ENCODE peak calls at places on chromosomes 13 and 19, in four cellular contexts. P, X, B and O are unnamed samples.
A peak's percentile ranks its signal among the peaks of the same experiment; 100 is the strongest.

GRCh38 chr13:33710924-33711323 is 107.0 kb upstream of the RFC3 start:
- DNase-seq in B (no peak), X (no peak), P (no peak), O (no peak)

GRCh38 chr19:10760268-10760944 is 42.5 kb downstream of the DNM2 start:
- DNase-seq in X (no peak), P (no peak), B (no peak), O (peak; percentile 68)

GRCh38 chr13:65966991-65967451 is 1263.1 kb downstream of the PCDH9 start:
- DNase-seq in P (peak; percentile 34), B (no peak), X (peak; percentile 66), O (peak; percentile 65)

GRCh38 chr13:34349091-34349722 is 531.3 kb downstream of the RFC3 start:
- DNase-seq in P (no peak), X (peak; percentile 79), B (no peak), O (no peak)

GRCh38 chr13:107886118-107886517 is 329.2 kb downstream of the LIG4 start:
- DNase-seq in P (no peak), X (no peak), B (no peak), O (no peak)

GRCh38 chr13:75685239-75685697 is 49.1 kb downstream of the LMO7 start:
- DNase-seq in B (no peak), P (peak; percentile 42), X (peak; percentile 52), O (no peak)

GRCh38 chr13:34076943-34077703 is 259.2 kb downstream of the RFC3 start:
- DNase-seq in P (peak; percentile 16), B (no peak), X (peak; percentile 36), O (peak; percentile 8)

GRCh38 chr13:27450921-27451461 is 627 bp upstream of the MTIF3 start:
- DNase-seq in P (peak; percentile 16), X (peak; percentile 25), B (no peak), O (peak; percentile 45)

GRCh38 chr13:97583884-97584497 is 150.0 kb downstream of the RAP2A start:
- DNase-seq in P (peak; percentile 12), B (no peak), X (no peak), O (no peak)

GRCh38 chr19:41893899-41894298 is 10.9 kb downstream of the ARHGEF1 start:
- DNase-seq in B (no peak), P (peak; percentile 59), X (peak; percentile 87), O (peak; percentile 40)

GRCh38 chr13:35388979-35389378 is 87.5 kb downstream of the MAB21L1 start:
- DNase-seq in P (no peak), X (no peak), B (no peak), O (no peak)

GRCh38 chr13:73945871-73946270 is 188.3 kb downstream of the KLF12 start:
- DNase-seq in B (no peak), P (no peak), X (no peak), O (no peak)

GRCh38 chr19:12448808-12449207 is 8.0 kb upstream of the ZNF443 start:
- DNase-seq in P (peak; percentile 21), X (no peak), B (no peak), O (no peak)

GRCh38 chr19:5045015-5045414 is 76.1 kb downstream of the KDM4B start:
- DNase-seq in B (no peak), X (no peak), P (no peak), O (no peak)

GRCh38 chr13:112065521-112065866 is 1.5 kb upstream of the SOX1 start:
- DNase-seq in P (no peak), B (no peak), X (no peak), O (no peak)

GRCh38 chr19:44890366-44891015 is 563 bp upstream of the TOMM40 start:
- DNase-seq in X (peak; percentile 100), B (peak; percentile 100), P (peak; percentile 100), O (peak; percentile 99)

GRCh38 chr13:53151692-53152421 is 123.2 kb downstream of the OLFM4 start:
- DNase-seq in X (peak; percentile 27), B (peak; percentile 32), P (peak; percentile 43), O (peak; percentile 74)

GRCh38 chr19:1244693-1245451 is 3.3 kb downstream of the ATP5F1D start:
- DNase-seq in X (no peak), B (no peak), P (peak; percentile 86), O (no peak)

GRCh38 chr13:110062077-110062776 is 244.7 kb downstream of the COL4A1 start:
- DNase-seq in P (no peak), X (no peak), B (no peak), O (no peak)

GRCh38 chr19:45597425-45598111 is 4.4 kb downstream of the GPR4 start:
- DNase-seq in P (no peak), X (no peak), B (no peak), O (no peak)

GRCh38 chr19:19474950-19475781 is 40.2 kb downstream of the TSSK6 start:
- DNase-seq in B (no peak), P (no peak), X (no peak), O (no peak)

DNA sequence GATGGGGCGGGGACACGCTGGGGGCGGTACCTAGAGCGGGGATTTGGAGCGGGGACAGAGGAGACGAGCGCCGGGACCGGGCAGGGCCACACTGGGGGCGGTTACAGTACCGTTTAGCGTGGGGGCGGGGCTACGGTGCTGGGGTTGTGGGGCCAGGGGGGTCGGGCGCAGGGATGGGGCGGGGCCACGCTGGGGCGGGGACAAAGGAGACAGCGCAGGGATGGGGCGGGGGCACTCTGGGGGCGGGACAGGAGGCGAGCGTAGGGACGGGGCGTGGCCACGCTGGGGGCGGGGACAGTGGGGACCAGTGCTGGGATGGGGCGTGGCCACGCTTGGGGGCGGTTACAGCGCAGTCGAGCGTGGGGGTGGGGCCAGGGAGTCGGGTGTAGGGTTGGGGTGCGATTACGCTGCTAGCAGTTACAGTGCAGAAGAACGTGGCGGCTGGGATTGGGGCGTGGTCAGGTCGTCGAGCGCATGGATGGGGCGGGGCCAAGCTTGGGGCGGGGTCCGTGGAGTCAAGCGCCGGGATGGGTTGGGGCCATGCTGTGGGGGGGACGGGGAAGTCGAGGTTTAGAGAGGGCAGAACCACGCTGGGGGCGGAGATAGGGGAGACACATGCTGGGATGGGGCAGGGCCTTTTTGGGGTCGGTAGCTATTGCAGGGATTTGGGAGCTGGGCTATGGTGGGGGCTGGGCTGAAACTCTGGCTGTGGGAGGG is 660 bp downstream of the ALKBH7 start:
- DNase-seq in P (peak; percentile 88), B (peak; percentile 91), X (peak; percentile 97), O (peak; percentile 94)
- TF ChIP-seq CTCF in P (no peak), B (no peak), X (no peak), O (no peak)

DNA sequence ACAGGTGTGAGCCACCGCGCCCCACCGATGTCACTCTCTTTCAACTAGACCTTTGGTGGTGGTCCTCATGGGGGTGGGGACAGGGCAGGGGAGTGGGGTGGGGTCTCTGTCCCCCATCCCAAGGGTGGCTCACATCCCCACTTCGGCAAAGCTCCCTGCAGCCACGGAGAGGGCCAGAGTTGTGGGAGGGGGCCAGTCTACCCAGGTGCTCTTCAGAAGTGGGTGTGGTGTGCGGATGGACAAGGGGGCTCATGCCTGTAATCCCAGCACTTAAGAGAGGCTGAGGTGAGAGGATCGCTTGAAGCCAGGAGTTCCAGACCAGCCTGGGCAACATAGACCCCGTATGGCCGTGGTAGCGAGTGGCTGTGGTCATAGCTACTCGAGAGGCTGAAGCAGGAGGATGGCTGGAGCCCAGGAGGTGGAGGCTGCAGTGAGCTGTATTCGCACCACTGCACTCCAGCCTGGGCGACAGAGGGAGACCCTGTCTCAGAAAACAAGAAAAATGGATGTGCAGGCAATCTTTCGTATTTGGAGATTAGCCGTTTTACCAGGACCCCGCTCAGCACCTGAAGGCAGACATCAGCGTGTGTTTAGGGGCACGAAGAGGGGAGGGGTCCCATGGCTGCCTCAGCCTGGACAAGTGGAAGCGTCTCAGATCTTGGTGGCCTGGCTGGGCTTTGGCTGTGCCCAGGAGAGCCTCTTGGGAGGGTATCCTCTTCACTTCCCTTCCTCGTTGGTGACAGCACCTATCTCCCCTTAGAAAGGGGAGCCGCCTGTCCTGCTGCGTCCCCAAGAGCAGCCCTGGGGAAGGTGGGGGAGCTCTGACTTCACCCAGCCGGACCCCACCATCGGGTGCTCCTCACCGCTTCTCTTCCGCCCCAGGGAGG is 863 bp downstream of the TGFBR3L start:
- DNase-seq in X (no peak), P (no peak), B (no peak), O (no peak)
- H3K4me3 ChIP-seq in X (no peak overlapping the region), P (peak overlapping the region; percentile 57), B (no peak overlapping the region), O (no peak overlapping the region)

GRCh38 chr19:55254625-55254977 is 4.2 kb downstream of the PPP6R1 start:
- DNase-seq in P (no peak), B (no peak), X (no peak), O (no peak)

GRCh38 chr19:55253264-55253663 is 5.6 kb downstream of the PPP6R1 start:
- DNase-seq in B (no peak), X (no peak), P (no peak), O (no peak)

GRCh38 chr19:55252760-55253159 is 6.1 kb downstream of the PPP6R1 start:
- DNase-seq in P (no peak), X (no peak), B (no peak), O (no peak)

GRCh38 chr19:55255618-55256423 is 3.0 kb downstream of the PPP6R1 start:
- DNase-seq in B (peak; percentile 39), P (peak; percentile 47), X (peak; percentile 58), O (peak; percentile 77)

GRCh38 chr19:55253842-55254624 is 4.8 kb downstream of the PPP6R1 start:
- DNase-seq in P (no peak), X (no peak), B (peak; percentile 77), O (peak; percentile 85)
- TF ChIP-seq MYC in P (no peak), X (no peak), B (no peak), O (peak; percentile 71)

GRCh38 chr19:51689751-51690358 is 3.3 kb upstream of the SPACA6 start:
- DNase-seq in P (no peak), B (no peak), X (peak; percentile 87), O (no peak)

GRCh38 chr19:51690359-51691121 is 2.6 kb upstream of the SPACA6 start:
- DNase-seq in P (no peak), X (peak; percentile 92), B (no peak), O (peak; percentile 23)

GRCh38 chr19:51687791-51688664 is 5.1 kb upstream of the SPACA6 start:
- DNase-seq in X (peak; percentile 73), B (no peak), P (no peak), O (no peak)

GRCh38 chr19:51691122-51692064 is 1.7 kb upstream of the SPACA6 start:
- DNase-seq in P (no peak), B (no peak), X (peak; percentile 81), O (no peak)

GRCh38 chr19:51688665-51689571 is 4.2 kb upstream of the SPACA6 start:
- DNase-seq in B (no peak), X (peak; percentile 95), P (peak; percentile 61), O (no peak)
- TF ChIP-seq CTCF in B (no peak), X (no peak), P (no peak), O (no peak)

DNA sequence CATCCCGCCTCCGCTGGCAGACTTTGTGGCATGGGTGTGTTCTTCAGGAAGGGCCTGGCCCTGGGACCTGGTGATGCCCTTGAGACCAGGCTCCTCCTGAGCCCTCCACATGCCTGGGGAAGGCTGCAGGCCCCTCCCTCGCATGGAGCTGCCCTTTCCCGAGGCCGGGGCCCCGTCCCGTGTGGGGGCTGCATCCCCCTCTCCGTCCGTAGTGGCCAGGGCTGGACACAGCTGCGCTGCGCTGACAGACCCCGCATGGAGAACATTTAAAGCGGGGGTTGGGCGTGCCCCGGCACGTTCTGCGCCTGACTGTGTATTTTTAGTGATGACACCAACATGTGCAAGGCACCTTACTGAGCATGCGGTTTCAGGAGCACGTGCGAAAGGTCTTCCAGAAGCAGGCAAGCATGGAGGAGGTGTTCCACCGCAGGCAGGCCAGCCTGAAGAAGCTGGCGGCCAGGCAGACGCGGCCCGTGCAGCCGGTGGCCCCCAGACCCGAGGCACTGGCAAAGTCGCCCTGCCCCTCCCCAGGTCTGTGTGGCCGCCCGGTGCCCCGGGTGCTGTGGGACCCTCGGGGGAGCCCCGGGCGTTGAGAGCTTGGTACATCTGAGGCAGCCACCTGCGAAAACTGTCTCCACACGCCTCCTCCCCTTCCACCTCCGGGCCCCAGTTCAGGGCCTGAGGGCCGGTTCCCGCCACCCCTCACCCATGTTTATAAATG is 28.8 kb upstream of the F7 start:
- DNase-seq in P (no peak), X (no peak), B (no peak), O (no peak)
- H3K4me3 ChIP-seq in P (no peak overlapping the region), X (no peak overlapping the region), B (no peak overlapping the region), O (no peak overlapping the region)